ENCODE peak calls at places on chromosomes 4 and X, in four cellular contexts. One of them, this sample, is unnamed. For H3K4me1, the result is how much of the 10 kb centered on the place peaks cover.

GRCh38 chrX:43581888-43582539 is 74.1 kb upstream of the MAOA start:
- DNase-seq in uterus: no peak
- DNase-seq in aorta: no peak
- DNase-seq in endodermal cell: no peak
- DNase-seq in this sample: no peak

GRCh38 chrX:129983575-129984131 is 1.2 kb downstream of the BCORL1 start:
- DNase-seq in uterus: peak
- DNase-seq in aorta: peak
- DNase-seq in endodermal cell: peak
- DNase-seq in this sample: peak

GRCh38 chr4:108560624-108561023 is 59.8 kb upstream of the RPL34 start:
- DNase-seq in uterus: peak
- DNase-seq in aorta: no peak
- DNase-seq in endodermal cell: no peak
- DNase-seq in this sample: no peak

GRCh38 chr4:87527446-87528240 is 1.5 kb downstream of the SPARCL1 start:
- DNase-seq in uterus: peak
- DNase-seq in aorta: no peak
- DNase-seq in endodermal cell: no peak
- DNase-seq in this sample: no peak

GRCh38 chrX:72365126-72365525 is 59.4 kb upstream of the CITED1 start:
- DNase-seq in uterus: no peak
- DNase-seq in aorta: no peak
- DNase-seq in endodermal cell: no peak
- DNase-seq in this sample: no peak

GRCh38 chrX:2336181-2336580 is 164.6 kb downstream of the DHRSX start:
- DNase-seq in uterus: no peak
- DNase-seq in aorta: no peak
- DNase-seq in endodermal cell: no peak
- DNase-seq in this sample: no peak

GRCh38 chr4:174244441-174244840 is 39.0 kb downstream of the FBXO8 start:
- DNase-seq in uterus: no peak
- DNase-seq in aorta: no peak
- DNase-seq in endodermal cell: no peak
- DNase-seq in this sample: no peak

GRCh38 chr4:37978509-37978908 is 18.3 kb downstream of the PTTG2 start:
- DNase-seq in uterus: no peak
- DNase-seq in aorta: no peak
- DNase-seq in endodermal cell: no peak
- DNase-seq in this sample: no peak

GRCh38 chr4:105619193-105619931 is 66.9 kb downstream of the ARHGEF38 start:
- DNase-seq in uterus: peak
- DNase-seq in aorta: peak
- DNase-seq in endodermal cell: no peak
- DNase-seq in this sample: peak

DNA sequence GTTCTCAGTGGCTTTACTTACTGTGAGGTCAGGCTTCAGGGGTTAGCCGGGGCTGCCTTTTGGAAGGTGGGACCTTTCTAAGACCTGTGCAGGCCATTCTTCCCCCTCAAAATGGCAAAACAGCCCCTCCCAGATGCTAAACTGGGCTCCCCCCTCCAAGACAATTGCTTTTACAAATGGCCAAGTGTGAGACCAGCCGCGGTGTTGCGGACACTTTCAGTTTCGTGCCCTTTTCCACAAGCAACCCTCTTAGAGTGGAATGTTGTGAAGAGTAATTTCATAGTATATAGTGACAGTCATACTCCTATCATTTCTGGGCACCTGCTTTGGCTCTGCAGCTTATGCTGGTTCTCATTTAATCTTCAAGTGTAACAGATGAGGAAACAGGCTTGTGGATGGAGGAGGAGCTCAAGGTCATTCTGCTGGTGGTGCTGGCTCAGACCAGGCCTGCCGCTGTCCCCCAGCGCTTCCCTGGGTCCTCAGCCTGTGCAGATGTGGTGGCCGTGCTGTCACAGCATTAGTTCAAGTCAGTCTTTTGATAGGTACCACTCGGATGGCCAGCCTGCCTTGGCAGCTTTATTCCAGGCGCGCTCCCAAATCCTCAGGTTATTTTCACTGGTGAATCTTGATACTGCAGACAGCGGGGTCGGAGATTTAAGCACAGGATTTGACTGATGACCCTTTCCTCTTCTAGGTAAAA is 55.0 kb upstream of the TADA2B start:
- DNase-seq in uterus: no peak
- DNase-seq in aorta: no peak
- DNase-seq in endodermal cell: no peak
- DNase-seq in this sample: no peak
- H3K4me1 ChIP-seq in uterus: under half
- H3K4me1 ChIP-seq in aorta: under half
- H3K4me1 ChIP-seq in endodermal cell: under half
- H3K4me1 ChIP-seq in this sample: under half

GRCh38 chr4:156495836-156496235 is 475.8 kb downstream of the PDGFC start:
- DNase-seq in uterus: no peak
- DNase-seq in aorta: no peak
- DNase-seq in endodermal cell: no peak
- DNase-seq in this sample: no peak
- H3K4me1 ChIP-seq in uterus: under half
- H3K4me1 ChIP-seq in aorta: under half
- H3K4me1 ChIP-seq in endodermal cell: under half
- H3K4me1 ChIP-seq in this sample: under half

GRCh38 chr4:138158746-138159297 is 83.3 kb downstream of the SLC7A11 start:
- DNase-seq in uterus: no peak
- DNase-seq in aorta: no peak
- DNase-seq in endodermal cell: no peak
- DNase-seq in this sample: no peak
- H3K4me1 ChIP-seq in uterus: under half
- H3K4me1 ChIP-seq in aorta: under half
- H3K4me1 ChIP-seq in endodermal cell: under half
- H3K4me1 ChIP-seq in this sample: under half

DNA sequence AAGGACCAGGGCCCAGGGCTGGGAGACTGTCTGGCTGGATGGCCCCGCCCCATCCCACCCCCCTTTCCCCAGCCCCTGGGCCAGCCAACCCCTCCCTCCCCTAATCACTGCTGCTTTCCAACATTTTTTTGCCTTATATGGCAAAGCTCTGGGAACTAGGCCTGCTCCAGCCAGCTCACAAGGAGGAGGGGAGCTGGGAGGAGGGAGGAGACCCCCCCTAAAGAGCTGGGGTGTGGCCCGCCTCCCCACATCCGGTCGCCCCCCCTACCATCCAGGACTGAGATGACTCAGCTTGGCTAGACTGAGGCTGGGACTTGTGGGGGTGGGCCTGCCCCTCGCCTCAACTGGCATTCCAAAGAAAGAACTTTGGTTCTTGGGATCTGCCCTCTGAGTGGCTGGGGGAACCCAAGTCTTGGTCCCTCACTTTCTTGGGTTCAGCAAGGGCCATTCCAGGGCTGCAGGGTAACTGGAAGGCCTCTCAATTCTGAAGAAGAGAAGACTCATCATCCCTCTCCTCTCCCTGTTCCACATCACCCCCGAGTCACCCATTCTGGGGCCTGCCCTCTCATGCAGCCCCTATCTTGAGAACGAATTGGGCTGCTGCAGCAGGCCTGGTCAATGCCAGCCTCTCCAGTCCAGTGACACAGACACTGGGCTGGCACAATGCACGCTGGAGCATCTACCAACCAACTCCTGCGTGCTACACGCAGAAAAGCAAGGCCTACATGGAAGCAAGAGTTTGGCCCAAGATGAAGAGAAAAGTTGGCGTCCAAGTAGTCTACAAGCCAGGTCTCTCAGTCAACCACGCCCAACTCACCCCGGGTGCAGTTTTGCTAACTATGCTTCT is 4.8 kb downstream of the FLNA start:
- DNase-seq in uterus: peak
- DNase-seq in aorta: peak
- DNase-seq in endodermal cell: peak
- DNase-seq in this sample: peak
- H3K4me1 ChIP-seq in uterus: under half
- H3K4me1 ChIP-seq in aorta: under half
- H3K4me1 ChIP-seq in endodermal cell: under half
- H3K4me1 ChIP-seq in this sample: under half

GRCh38 chr4:145177511-145177905 is 2.9 kb downstream of the OTUD4 start:
- DNase-seq in uterus: no peak
- DNase-seq in aorta: no peak
- DNase-seq in endodermal cell: no peak
- DNase-seq in this sample: no peak

GRCh38 chr4:145176641-145177432 is 3.6 kb downstream of the OTUD4 start:
- DNase-seq in uterus: no peak
- DNase-seq in aorta: no peak
- DNase-seq in endodermal cell: no peak
- DNase-seq in this sample: no peak

GRCh38 chr4:145179201-145179860 is 1.1 kb downstream of the OTUD4 start:
- DNase-seq in uterus: peak
- DNase-seq in aorta: peak
- DNase-seq in endodermal cell: peak
- DNase-seq in this sample: peak

GRCh38 chr4:145178740-145179139 is 1.6 kb downstream of the OTUD4 start:
- DNase-seq in uterus: no peak
- DNase-seq in aorta: no peak
- DNase-seq in endodermal cell: no peak
- DNase-seq in this sample: no peak

GRCh38 chr4:145177906-145178538 is 2.4 kb downstream of the OTUD4 start:
- DNase-seq in uterus: no peak
- DNase-seq in aorta: no peak
- DNase-seq in endodermal cell: no peak
- DNase-seq in this sample: no peak
- H3K4me1 ChIP-seq in uterus: under half
- H3K4me1 ChIP-seq in aorta: under half
- H3K4me1 ChIP-seq in endodermal cell: under half
- H3K4me1 ChIP-seq in this sample: under half

DNA sequence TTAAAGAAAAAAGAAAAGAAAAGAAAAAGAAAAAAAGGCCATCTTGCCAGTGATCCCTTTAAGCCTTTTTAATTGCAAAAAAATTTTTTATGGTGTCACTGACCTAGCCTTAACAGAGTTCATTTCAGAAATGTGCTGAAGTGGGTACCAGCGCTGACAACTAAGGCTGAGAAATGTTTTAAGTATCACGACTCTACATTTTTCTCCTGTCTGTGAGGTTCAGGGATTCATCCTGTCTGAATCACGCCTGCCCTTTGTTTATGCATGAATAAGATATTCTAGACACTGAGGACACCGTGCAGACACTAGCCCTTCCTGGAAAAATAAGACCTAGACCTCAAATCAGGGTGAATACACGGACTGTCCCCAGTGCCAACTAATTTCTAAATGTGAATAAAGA is 154.5 kb upstream of the NOCT start:
- DNase-seq in uterus: no peak
- DNase-seq in aorta: no peak
- DNase-seq in endodermal cell: peak
- DNase-seq in this sample: no peak
- H3K4me1 ChIP-seq in uterus: under half
- H3K4me1 ChIP-seq in aorta: under half
- H3K4me1 ChIP-seq in endodermal cell: under half
- H3K4me1 ChIP-seq in this sample: under half

DNA sequence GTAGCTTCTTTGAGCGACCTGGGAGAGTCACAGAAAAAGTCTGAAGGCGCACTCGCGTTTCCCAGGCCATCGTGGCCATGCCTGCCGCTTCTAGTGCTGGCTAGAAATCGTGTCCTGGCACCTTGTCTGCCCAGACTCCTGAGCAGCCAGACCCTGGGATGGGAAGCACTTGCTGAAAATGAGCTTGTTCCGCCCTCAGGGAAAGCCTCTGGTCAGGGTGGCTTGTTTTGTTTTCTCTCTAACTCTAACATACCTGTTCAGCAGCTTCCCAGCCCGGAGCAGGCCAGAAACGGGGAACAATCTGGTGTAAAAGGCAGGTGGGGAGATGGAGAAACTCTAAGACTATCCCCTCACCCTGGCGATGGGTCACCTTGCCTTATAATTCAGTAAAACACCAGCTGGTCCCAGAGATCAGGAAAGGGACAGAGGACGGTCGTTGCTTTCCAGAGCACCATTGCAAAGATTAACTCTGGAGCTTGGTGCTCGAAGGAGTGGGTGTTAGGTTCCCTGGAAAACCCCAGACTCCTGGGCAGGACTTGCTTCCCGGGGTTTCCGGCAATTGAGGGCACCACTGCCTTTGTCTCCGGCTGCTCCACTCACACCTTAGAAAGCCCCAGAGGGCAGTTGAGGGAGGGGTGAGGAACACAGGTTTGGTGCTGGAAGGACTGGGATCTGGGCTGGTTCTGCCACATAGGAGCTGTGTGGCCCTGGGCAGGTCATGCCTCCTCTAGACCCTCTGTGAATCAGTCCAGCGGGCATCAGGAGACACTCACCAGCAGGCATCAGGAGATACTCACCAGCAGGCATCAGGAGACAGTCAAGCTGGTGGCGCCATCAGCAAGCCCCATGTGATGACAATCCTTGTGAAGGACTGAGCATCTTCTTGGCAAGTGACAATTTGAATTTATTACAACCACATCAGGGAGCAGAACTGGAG is 4.5 kb upstream of the SH3TC1 start:
- DNase-seq in uterus: no peak
- DNase-seq in aorta: no peak
- DNase-seq in endodermal cell: no peak
- DNase-seq in this sample: no peak
- H3K4me1 ChIP-seq in uterus: under half
- H3K4me1 ChIP-seq in aorta: under half
- H3K4me1 ChIP-seq in endodermal cell: under half
- H3K4me1 ChIP-seq in this sample: under half